ENCODE peak calls at places on chromosome 16, in eight cellular contexts. N is natural killer cell, O is heart left ventricle, J is fibroblast of lung, W is A549, K is stomach, Y is heart right ventricle, F is fibroblast of mammary gland. V is an unnamed sample.

GRCh38 chr16:89764711-89765201 is 43.4 kb downstream of the ZNF276 start:
- DNase-seq in Y (peak), W (no peak), J (no peak), F (no peak), N (peak), K (peak), O (peak), V (peak)

GRCh38 chr16:4892356-4893102 is 44.4 kb downstream of the PPL start:
- DNase-seq in O (peak), N (no peak), J (peak), K (no peak), W (no peak), F (peak), Y (peak), V (no peak)

GRCh38 chr16:2471653-2472487 is 773 bp downstream of the NTN3 start:
- DNase-seq in J (no peak), N (no peak), W (no peak), O (no peak), F (no peak), K (no peak), Y (no peak), V (no peak)

GRCh38 chr16:17921357-17921978 is 415.1 kb downstream of the NPIPA8 start:
- DNase-seq in K (no peak), N (peak), J (no peak), F (peak), W (peak), O (no peak), Y (no peak), V (no peak)

GRCh38 chr16:84318091-84318975 is 23.7 kb downstream of the WFDC1 start:
- DNase-seq in J (no peak), Y (no peak), K (no peak), N (no peak), O (no peak), W (no peak), F (no peak), V (no peak)

GRCh38 chr16:21698169-21699032 is 34.6 kb downstream of the OTOA start:
- DNase-seq in N (no peak), J (no peak), Y (no peak), K (no peak), O (no peak), W (no peak), F (no peak), V (no peak)

GRCh38 chr16:67865318-67865717 is 7.5 kb upstream of the EDC4 start:
- DNase-seq in W (peak), Y (no peak), K (peak), J (no peak), F (peak), N (no peak), O (no peak), V (no peak)

GRCh38 chr16:27503662-27504061 is 46.1 kb downstream of the GTF3C1 start:
- DNase-seq in Y (no peak), N (no peak), J (no peak), F (no peak), O (no peak), W (no peak), K (no peak), V (no peak)

GRCh38 chr16:2584742-2585650 is 47.2 kb downstream of the PDPK1 start:
- DNase-seq in O (peak), K (no peak), Y (peak), F (peak), W (no peak), N (no peak), J (no peak), V (no peak)

GRCh38 chr16:84198401-84198800 is 7.4 kb downstream of the ADAD2 start:
- DNase-seq in N (no peak), O (no peak), J (peak), F (peak), Y (no peak), W (no peak), K (no peak), V (no peak)

GRCh38 chr16:5951486-5951885 is 853.9 kb upstream of the EEF2KMT start:
- DNase-seq in F (no peak), O (no peak), K (no peak), J (peak), N (no peak), W (no peak), Y (no peak), V (no peak)

GRCh38 chr16:1093284-1094123 is 2.5 kb downstream of the C1QTNF8 start:
- DNase-seq in K (no peak), F (no peak), N (no peak), W (peak), J (no peak), O (no peak), Y (no peak), V (no peak)
- TF ChIP-seq CTCF in K (no peak), F (no peak), N (no peak), W (no peak), J (no peak), O (no peak), Y (no peak), V (no peak)

GRCh38 chr16:81696959-81697293 is 82.2 kb upstream of the PLCG2 start:
- DNase-seq in O (no peak), F (no peak), N (no peak), K (no peak), Y (no peak), W (no peak), J (no peak), V (no peak)

GRCh38 chr16:81695431-81695890 is 83.6 kb upstream of the PLCG2 start:
- DNase-seq in F (no peak), N (no peak), W (no peak), O (no peak), Y (no peak), K (no peak), J (peak), V (no peak)

GRCh38 chr16:81696136-81696958 is 82.7 kb upstream of the PLCG2 start:
- DNase-seq in N (no peak), Y (no peak), O (no peak), J (no peak), K (no peak), W (no peak), F (no peak), V (no peak)

GRCh38 chr16:81697886-81698635 is 81.0 kb upstream of the PLCG2 start:
- DNase-seq in O (no peak), Y (peak), K (no peak), J (peak), F (no peak), N (no peak), W (no peak), V (no peak)

DNA sequence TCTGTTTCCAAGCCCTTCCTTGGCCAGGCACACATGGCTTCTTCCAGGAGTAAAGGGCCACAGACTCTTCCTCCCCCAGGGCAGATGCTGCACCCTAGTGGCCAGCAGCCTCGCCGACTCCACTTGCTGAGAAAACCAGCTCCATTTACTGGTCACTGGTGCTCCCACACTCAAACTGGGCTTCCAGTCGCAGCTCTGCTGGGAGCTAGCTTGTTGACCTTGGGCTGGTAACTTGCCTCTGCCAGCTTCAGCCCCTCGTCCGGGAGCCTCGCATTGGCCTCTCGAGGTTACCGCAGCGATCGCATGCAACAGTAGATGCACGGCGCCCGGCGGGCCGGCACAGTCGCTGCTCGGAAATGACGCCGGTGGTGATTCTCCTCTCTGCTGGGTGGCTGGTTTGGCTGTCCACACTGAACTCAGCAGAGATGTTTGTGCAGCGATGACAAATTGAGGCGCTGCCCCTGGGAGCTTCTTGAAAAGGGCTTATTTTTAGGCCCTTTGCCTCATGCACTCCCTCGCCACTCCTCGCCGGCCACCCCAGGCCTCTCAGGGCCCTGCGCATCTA is 81.7 kb upstream of the PLCG2 start:
- DNase-seq in W (peak), K (peak), N (peak), F (peak), O (no peak), Y (peak), J (peak), V (peak)
- TF ChIP-seq CTCF in W (peak), K (peak), N (peak), F (peak), O (peak), Y (peak), J (peak), V (peak)

DNA sequence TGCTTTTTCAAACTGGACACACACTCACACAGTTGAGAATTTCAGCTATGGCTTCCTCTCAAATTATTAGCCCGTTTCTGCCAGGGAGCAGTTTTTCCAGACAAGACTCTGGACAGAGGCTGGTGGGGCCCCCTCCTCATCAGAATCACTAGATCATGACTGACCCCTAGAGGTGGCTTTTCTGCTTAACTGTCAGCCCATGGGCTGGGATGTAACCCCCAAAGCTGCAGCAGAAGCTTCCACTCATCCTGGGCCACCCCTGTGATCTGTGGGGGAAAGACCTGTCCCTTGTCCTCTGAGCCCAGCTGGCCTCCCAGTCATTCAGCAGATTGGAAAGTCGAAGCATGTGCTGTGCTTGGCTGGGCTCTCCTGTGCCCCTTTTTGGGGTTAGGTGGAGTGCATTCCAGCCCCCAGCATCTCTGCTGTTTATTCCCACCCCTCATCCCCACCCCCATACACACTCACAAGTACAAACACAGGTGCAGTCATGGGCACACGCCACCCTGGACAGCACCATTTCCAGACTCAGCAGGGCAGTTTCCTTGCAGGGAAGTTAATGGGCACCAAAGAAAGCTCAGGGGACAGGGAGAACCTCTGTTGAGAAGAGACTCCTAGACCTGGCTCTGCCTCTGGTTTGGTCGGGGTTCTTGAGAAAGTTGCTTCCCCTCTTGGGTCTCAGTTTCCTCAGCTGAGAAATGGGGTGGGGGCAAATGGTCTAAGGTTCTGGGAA is 77.6 kb upstream of the RBL2 start:
- DNase-seq in O (no peak), F (no peak), N (no peak), W (no peak), K (no peak), J (no peak), Y (no peak), V (no peak)
- TF ChIP-seq CTCF in O (no peak), F (no peak), N (no peak), W (no peak), K (no peak), J (no peak), Y (no peak), V (no peak)

GRCh38 chr16:72098936-72099335 is 5.3 kb downstream of the DHX38 start:
- DNase-seq in K (no peak), J (no peak), Y (no peak), F (no peak), W (peak), O (no peak), N (no peak), V (no peak)

GRCh38 chr16:72094266-72094610 is 591 bp downstream of the DHX38 start:
- DNase-seq in F (no peak), N (no peak), J (peak), K (no peak), W (no peak), Y (no peak), O (no peak), V (no peak)

GRCh38 chr16:72104905-72105304 is 11.3 kb downstream of the DHX38 start:
- DNase-seq in N (no peak), Y (no peak), W (no peak), F (no peak), J (no peak), K (no peak), O (no peak), V (no peak)

GRCh38 chr16:72101195-72101594 is 7.5 kb downstream of the DHX38 start:
- DNase-seq in W (no peak), Y (no peak), F (no peak), K (no peak), J (no peak), N (no peak), O (no peak), V (no peak)

GRCh38 chr16:72099377-72099818 is 5.8 kb downstream of the DHX38 start:
- DNase-seq in N (no peak), O (peak), Y (peak), K (peak), W (peak), F (peak), J (peak), V (no peak)
- TF ChIP-seq CTCF in N (peak), O (peak), Y (peak), K (peak), W (peak), F (peak), J (peak), V (peak)

DNA sequence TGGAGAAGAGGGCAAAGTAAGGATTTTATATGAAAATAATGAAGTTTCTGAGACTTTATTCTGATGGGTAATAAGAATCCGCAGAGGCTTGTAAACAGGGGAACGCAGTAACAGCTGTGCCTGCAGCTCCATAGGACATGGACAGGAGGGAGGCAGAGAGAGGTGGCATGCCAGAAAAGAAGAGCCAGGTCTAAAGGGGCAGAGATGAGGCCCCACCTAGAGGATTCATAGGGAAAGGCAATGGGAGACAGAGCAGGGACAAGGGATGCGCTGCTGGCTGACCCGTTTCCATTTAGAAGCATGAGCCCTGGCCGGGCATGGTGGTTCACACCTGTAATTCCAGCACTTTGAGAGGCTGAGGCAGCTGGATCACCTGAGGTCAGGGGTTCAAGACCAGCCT is 340.3 kb upstream of the CDH5 start:
- DNase-seq in Y (no peak), O (no peak), K (no peak), F (peak), N (no peak), W (peak), J (no peak), V (no peak)
- TF ChIP-seq CTCF in Y (peak), O (peak), K (no peak), F (peak), N (no peak), W (no peak), J (peak), V (no peak)